ENCODE peak calls at places on chromosomes 12 and 14, in four cellular contexts. A, F, H and E are unnamed samples.

GRCh38 chr12:2625267-2625666 is 169.5 kb upstream of the FKBP4 start:
- DNase-seq in H (no peak), A (no peak), F (no peak), E (peak)

GRCh38 chr12:25308761-25309160 is 58.0 kb upstream of the KRAS start:
- DNase-seq in F (no peak), A (no peak), H (no peak), E (no peak)

GRCh38 chr12:131944601-131945251 is 5.0 kb upstream of the EP400 start:
- DNase-seq in H (no peak), F (peak), A (peak), E (no peak)

GRCh38 chr14:34051966-34052657 is 101.2 kb upstream of the EGLN3 start:
- DNase-seq in F (no peak), H (peak), A (peak), E (no peak)

GRCh38 chr12:7155471-7156034 is 25.4 kb downstream of the CLSTN3 start:
- DNase-seq in A (no peak), F (no peak), H (no peak), E (peak)

GRCh38 chr14:96904201-96904600 is 107.0 kb downstream of the VRK1 start:
- DNase-seq in F (no peak), A (no peak), H (no peak), E (no peak)

GRCh38 chr14:89773151-89773550 is 181.4 kb downstream of the EFCAB11 start:
- DNase-seq in A (no peak), F (no peak), H (no peak), E (no peak)

GRCh38 chr14:36805116-36805515 is 143.5 kb downstream of the PAX9 start:
- DNase-seq in F (no peak), H (no peak), A (no peak), E (no peak)

GRCh38 chr12:109246221-109246620 is 62.9 kb downstream of the FOXN4 start:
- DNase-seq in F (no peak), H (no peak), A (no peak), E (no peak)

GRCh38 chr14:33862261-33862802 is 88.5 kb downstream of the EGLN3 start:
- DNase-seq in H (no peak), F (no peak), A (no peak), E (no peak)

GRCh38 chr12:67650528-67651379 is 2.2 kb downstream of the DYRK2 start:
- DNase-seq in H (no peak), F (no peak), A (peak), E (no peak)

GRCh38 chr12:128786741-128787391 is 36.9 kb downstream of the SLC15A4 start:
- DNase-seq in F (no peak), H (no peak), A (no peak), E (no peak)

GRCh38 chr14:78764645-78765044 is 594.5 kb downstream of the NRXN3 start:
- DNase-seq in F (no peak), A (no peak), H (no peak), E (no peak)

GRCh38 chr12:19852100-19852855 is 413.0 kb downstream of the AEBP2 start:
- DNase-seq in F (no peak), H (no peak), A (no peak), E (no peak)

GRCh38 chr12:52698634-52699340 is 4.5 kb downstream of the KRT77 start:
- DNase-seq in H (no peak), F (no peak), A (no peak), E (no peak)

GRCh38 chr14:22838631-22839041 is 2.3 kb downstream of the MMP14 start:
- DNase-seq in A (peak), H (no peak), F (no peak), E (no peak)

GRCh38 chr14:22835505-22835904 is 880 bp upstream of the MMP14 start:
- DNase-seq in F (no peak), A (no peak), H (no peak), E (no peak)

GRCh38 chr14:22836301-22837058 is at the start of gene MMP14:
- DNase-seq in H (no peak), F (peak), A (peak), E (peak)

GRCh38 chr14:22837750-22838538 is 1.6 kb downstream of the MMP14 start:
- DNase-seq in H (no peak), F (no peak), A (peak), E (peak)

DNA sequence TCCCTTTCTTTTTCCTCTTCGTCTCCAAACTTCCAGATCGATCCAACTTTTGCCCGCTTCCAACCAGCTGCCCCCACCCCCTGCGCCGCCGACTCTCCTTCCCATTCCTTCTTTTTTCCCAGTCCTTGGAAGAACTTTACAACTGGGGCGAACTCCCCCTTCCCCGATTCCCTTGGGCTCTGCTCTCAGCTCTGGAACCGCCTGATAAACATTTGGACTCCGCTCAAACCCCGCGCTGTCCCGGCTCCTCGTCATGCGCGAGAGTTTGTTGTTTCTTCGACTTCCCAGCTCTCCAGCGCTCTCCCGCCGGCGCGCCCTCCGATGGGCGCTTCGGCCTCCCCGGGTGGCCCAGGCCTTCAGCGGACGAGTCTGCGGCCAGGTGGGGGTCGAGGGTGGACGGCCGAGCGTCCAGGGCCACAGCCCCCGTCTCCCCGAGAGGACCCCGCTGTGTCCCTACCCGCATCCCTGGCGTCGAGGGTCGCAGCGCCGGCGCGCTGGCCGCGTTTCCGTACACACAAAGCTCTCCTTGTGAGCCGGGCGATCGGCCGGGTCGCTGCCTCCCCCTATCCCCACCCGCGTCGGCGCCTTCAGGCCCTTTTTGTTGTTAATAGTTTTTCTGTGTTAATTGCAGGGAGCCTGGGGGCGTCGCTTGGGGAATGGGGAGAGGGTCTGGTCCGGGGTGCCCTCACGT is 819 bp downstream of the MMP14 start:
- DNase-seq in F (peak), H (no peak), A (peak), E (peak)
- TF ChIP-seq POLR2A in F (no peak), H (no peak), A (peak), E (peak)

GRCh38 chr12:89040146-89040964 is 311.9 kb downstream of the DUSP6 start:
- DNase-seq in F (peak), H (no peak), A (peak), E (no peak)
- TF ChIP-seq CTCF in F (no peak), H (no peak), A (no peak), E (no peak)

DNA sequence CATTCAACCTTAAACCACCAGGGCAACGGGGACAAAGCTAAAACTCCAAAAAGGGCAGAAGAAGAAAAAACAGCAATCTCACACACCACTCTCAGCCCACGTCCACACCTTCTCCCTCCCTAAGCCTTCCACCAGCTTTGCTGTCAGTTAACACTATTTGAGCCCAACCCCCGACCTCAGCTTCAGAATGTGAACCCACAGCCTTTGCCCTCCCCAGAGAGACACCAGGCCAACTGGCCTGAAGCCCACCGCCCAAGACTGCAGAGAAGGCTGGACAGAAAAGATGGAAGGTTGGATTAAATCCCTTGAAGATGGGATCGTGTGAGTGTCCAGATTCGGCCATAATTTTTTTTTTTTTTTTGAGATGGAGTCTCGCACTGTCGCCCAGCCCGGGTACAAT is 22.4 kb downstream of the IRF2BPL start:
- DNase-seq in A (no peak), H (no peak), F (no peak), E (peak)
- H3K4me3 ChIP-seq in A (no peak), H (no peak), F (no peak), E (no peak)

GRCh38 chr14:59451849-59452248 is 13.3 kb downstream of the GPR135 start:
- DNase-seq in A (no peak), F (no peak), H (no peak), E (no peak)

GRCh38 chr14:59455411-59455810 is 9.8 kb downstream of the GPR135 start:
- DNase-seq in F (no peak), A (no peak), H (no peak), E (no peak)

GRCh38 chr14:59450716-59451115 is 14.5 kb downstream of the GPR135 start:
- DNase-seq in F (no peak), H (no peak), A (no peak), E (no peak)

DNA sequence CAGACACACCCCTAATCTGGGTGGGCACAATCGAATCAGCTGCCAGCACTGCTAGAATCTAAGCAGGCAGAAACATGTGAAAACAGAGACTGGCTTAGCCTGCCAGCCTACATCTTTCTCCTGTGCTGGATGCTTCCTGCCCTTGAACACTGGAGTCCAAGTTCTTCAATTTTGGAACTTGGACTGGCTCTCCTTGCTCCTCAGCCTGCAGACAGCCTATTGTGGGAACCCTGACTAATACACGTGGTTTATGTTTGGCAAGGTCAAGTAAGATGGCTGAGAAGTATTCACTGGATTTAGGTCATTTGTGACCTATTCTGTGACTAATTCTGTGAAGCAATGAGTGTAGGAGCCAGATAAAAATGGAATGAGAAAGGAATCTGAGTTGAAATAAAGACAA is 11.0 kb downstream of the GPR135 start:
- DNase-seq in A (no peak), F (no peak), H (no peak), E (no peak)
- TF ChIP-seq POLR2A in A (no peak), F (no peak), H (no peak), E (no peak)